ENCODE peak calls at places on chromosomes 11 and 22, in six cellular contexts. K is heart right ventricle, M is cardiac muscle cell, E is lower lobe of right lung, S is prostate gland, J is breast epithelium. Y is an unnamed sample.

GRCh38 chr22:42635531-42635930 is 4.9 kb downstream of the ATP5MGL start:
- DNase-seq in K (peak; percentile 60), M (peak; percentile 72), E (no peak), S (no peak), J (no peak), Y (no peak)

GRCh38 chr11:69380451-69380901 is 86.5 kb downstream of the MYEOV start:
- DNase-seq in K (no peak), M (no peak), E (no peak), S (no peak), J (peak; percentile 38), Y (no peak)

GRCh38 chr11:3146612-3147256 is 18.4 kb downstream of the OSBPL5 start:
- DNase-seq in K (no peak), M (peak; percentile 54), E (no peak), S (no peak), J (no peak), Y (no peak)

GRCh38 chr11:68446046-68446725 is 14.4 kb upstream of the PPP6R3 start:
- DNase-seq in K (peak; percentile 11), M (no peak), E (peak; percentile 42), S (no peak), J (no peak), Y (no peak)

GRCh38 chr22:36362077-36362476 is 25.7 kb downstream of the MYH9 start:
- DNase-seq in K (no peak), M (no peak), E (no peak), S (no peak), J (no peak), Y (no peak)

GRCh38 chr22:39249081-39249704 is 4.4 kb upstream of the PDGFB start:
- DNase-seq in K (no peak), M (no peak), E (no peak), S (no peak), J (no peak), Y (no peak)

GRCh38 chr11:129418039-129418438 is 42.4 kb downstream of the BARX2 start:
- DNase-seq in K (no peak), M (no peak), E (no peak), S (no peak), J (no peak), Y (no peak)

GRCh38 chr11:133894956-133895549 is 49.7 kb upstream of the SPATA19 start:
- DNase-seq in K (no peak), M (peak; percentile 7), E (no peak), S (no peak), J (no peak), Y (no peak)

GRCh38 chr11:101866619-101867491 is 48.0 kb upstream of the CEP126 start:
- DNase-seq in K (no peak), M (no peak), E (no peak), S (no peak), J (no peak), Y (no peak)

GRCh38 chr11:73230931-73231330 is 12.8 kb downstream of the P2RY2 start:
- DNase-seq in K (no peak), M (no peak), E (no peak), S (no peak), J (peak; percentile 15), Y (no peak)

GRCh38 chr22:43337385-43337784 is 5.8 kb downstream of the SCUBE1 start:
- DNase-seq in K (no peak), M (peak; percentile 29), E (no peak), S (no peak), J (no peak), Y (no peak)

GRCh38 chr11:47257518-47258316 is at the start of gene NR1H3:
- DNase-seq in K (peak; percentile 87), M (peak; percentile 96), E (peak; percentile 87), S (peak; percentile 25), J (peak; percentile 71), Y (no peak)

GRCh38 chr11:44943118-44943517 is 7.6 kb downstream of the TP53I11 start:
- DNase-seq in K (no peak), M (no peak), E (peak; percentile 71), S (no peak), J (no peak), Y (no peak)

GRCh38 chr22:37419916-37420655 is 7.2 kb downstream of the ELFN2 start:
- DNase-seq in K (no peak), M (no peak), E (no peak), S (no peak), J (no peak), Y (no peak)

GRCh38 chr11:44300881-44301855 is 8.8 kb downstream of the ALX4 start:
- DNase-seq in K (no peak), M (peak; percentile 83), E (no peak), S (no peak), J (no peak), Y (no peak)

GRCh38 chr11:67700548-67701262 is 26.3 kb upstream of the ALDH3B2 start:
- DNase-seq in K (no peak), M (no peak), E (no peak), S (no peak), J (no peak), Y (no peak)

GRCh38 chr11:73991471-73992006 is 8.9 kb upstream of the UCP2 start:
- DNase-seq in K (no peak), M (no peak), E (no peak), S (no peak), J (no peak), Y (no peak)

GRCh38 chr22:24391836-24392217 is 35.6 kb upstream of the ADORA2A start:
- DNase-seq in K (no peak), M (peak; percentile 67), E (no peak), S (no peak), J (no peak), Y (no peak)

GRCh38 chr22:50317178-50317577 is 9.6 kb downstream of the DENND6B start:
- DNase-seq in K (no peak), M (no peak), E (peak; percentile 48), S (no peak), J (no peak), Y (no peak)

GRCh38 chr11:22193348-22194051 is 615 bp downstream of the ANO5 start:
- DNase-seq in K (peak; percentile 29), M (no peak), E (peak; percentile 48), S (peak; percentile 5), J (peak; percentile 43), Y (no peak)

GRCh38 chr11:62842171-62842717 is 2.9 kb upstream of the WDR74 start:
- DNase-seq in K (peak; percentile 28), M (peak; percentile 43), E (peak; percentile 54), S (no peak), J (no peak), Y (peak; percentile 83)

GRCh38 chr11:74492084-74492483 is 1.4 kb downstream of the LIPT2 start:
- DNase-seq in K (no peak), M (no peak), E (no peak), S (no peak), J (no peak), Y (no peak)

GRCh38 chr22:40542821-40543540 is 93.5 kb downstream of the MRTFA start:
- DNase-seq in K (no peak), M (peak; percentile 27), E (no peak), S (no peak), J (no peak), Y (no peak)
- H3K27ac ChIP-seq in K (no peak overlapping the region), M (no peak overlapping the region), E (no peak overlapping the region), S (no peak overlapping the region), J (no peak overlapping the region), Y (no peak overlapping the region)

GRCh38 chr11:65925397-65925796 is 6.2 kb downstream of the DRAP1 start:
- DNase-seq in K (no peak), M (no peak), E (no peak), S (no peak), J (no peak), Y (no peak)

GRCh38 chr11:65932558-65932919 is 12.7 kb upstream of the TSGA10IP start:
- DNase-seq in K (no peak), M (peak; percentile 48), E (no peak), S (no peak), J (no peak), Y (no peak)

GRCh38 chr11:65928667-65929066 is 9.4 kb downstream of the DRAP1 start:
- DNase-seq in K (no peak), M (no peak), E (no peak), S (no peak), J (no peak), Y (no peak)

GRCh38 chr11:65931773-65932557 is 12.7 kb downstream of the DRAP1 start:
- DNase-seq in K (no peak), M (no peak), E (no peak), S (no peak), J (no peak), Y (no peak)

DNA sequence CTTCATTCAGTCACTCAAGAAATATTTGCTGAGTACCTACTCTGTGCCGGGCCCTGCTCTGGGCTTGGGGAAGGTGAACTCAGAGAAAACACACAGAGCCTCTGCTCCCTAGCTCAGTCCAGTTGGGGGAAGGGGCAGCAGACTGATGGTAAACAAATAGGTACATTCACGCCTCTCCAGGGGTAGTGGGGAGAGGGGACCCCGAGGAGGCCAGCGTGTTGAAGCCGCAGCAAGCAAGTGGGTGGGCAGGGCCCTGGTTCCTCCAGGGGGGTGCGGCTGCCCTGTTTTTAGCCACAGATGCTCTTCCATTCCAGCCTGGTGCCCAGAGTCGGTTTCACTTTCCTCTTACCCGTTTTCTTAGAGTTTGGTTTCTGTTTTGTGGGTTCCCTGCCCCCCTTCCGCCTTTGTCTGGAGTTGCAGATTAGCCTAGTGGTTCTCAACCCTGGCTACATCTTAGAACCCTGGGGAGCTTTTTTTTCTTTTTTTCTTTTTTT is 8.7 kb downstream of the DRAP1 start:
- DNase-seq in K (no peak), M (no peak), E (peak; percentile 65), S (no peak), J (no peak), Y (no peak)
- TF ChIP-seq CTCF in K (no peak), M (no peak), E (no peak), S (no peak), J (no peak), Y (no peak)

DNA sequence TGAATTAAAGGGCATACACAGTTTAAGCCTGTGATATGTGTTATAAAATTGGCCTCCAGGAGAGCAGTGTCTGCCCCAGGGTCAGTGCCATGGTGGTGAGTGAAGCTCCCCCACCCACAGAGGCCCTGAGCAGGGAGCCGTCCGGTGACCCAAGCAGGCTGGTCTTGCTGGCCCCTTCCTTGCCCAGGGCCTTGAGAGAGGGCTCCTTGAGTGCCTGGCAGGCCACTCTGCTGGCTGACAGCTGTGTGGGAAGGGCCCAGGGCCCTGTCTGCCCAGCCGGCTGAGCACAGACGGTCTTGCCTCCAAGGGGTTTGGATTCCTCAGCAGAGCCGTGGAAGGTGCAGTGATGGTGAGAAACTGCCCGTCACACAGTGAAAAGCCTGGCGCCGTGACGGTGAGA is 25.9 kb downstream of the PTDSS2 start:
- DNase-seq in K (no peak), M (no peak), E (no peak), S (no peak), J (no peak), Y (no peak)
- H3K4me3 ChIP-seq in K (no peak overlapping the region), M (no peak overlapping the region), E (no peak overlapping the region), S (no peak overlapping the region), J (no peak overlapping the region), Y (no peak overlapping the region)

DNA sequence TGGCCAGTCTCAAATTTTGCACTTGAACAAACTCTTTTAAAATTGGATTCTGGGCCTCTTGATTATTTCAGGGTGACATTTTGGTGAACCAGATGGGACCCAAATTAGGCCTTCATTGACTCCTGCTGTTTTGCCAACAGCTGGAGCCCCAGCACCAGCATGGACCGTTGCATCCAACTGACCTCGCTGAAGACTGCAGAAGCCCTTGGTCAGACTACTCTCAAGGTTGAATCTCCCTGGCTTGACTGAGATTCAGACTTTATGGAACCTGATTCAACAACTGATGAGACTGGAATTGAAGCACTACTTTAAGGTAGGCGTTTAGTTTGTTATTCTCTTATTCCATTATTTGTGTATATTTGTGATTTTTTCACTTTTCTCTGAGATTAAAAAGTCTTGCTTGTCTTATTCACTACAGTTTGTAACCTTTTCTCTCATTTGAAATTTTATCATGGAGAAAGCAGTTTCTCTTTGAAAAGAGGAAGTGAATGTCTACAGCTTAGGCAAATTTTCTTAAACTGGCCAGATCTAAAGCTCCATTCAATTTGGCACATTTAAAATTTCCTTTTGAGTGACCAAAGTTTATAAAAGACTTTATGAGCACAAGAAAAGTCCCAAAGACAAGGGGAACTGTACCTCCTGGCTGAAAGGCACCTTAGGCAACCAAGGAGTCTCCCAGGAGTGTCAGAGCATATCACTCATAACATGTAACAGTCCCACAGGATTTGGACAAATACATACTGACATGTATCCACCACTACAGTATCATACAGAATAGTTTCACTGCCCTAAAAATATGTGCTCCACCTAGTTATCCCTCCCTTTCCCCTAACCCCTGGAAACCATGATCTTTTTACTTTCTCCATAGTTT is 41.4 kb downstream of the NARS2 start:
- DNase-seq in K (no peak), M (no peak), E (no peak), S (no peak), J (no peak), Y (no peak)
- H3K27ac ChIP-seq in K (peak overlapping the region; percentile 39), M (no peak overlapping the region), E (no peak overlapping the region), S (no peak overlapping the region), J (no peak overlapping the region), Y (no peak overlapping the region)